ENCODE peak calls at places on chromosomes 13 and 19, in ten cellular contexts. S is thoracic aorta, H is endodermal cell, B is pancreas, F is body of pancreas, N is fibroblast of lung, E is BE2C, U is uterus, X is small intestine, T is psoas muscle. A is an unnamed sample. For H3K4me1 and H3K27me3, the result is how much of the 10 kb centered on the place peaks cover.

GRCh38 chr19:32676186-32676894 is 692 bp downstream of the RGS9BP start:
- DNase-seq in S (no peak), H (peak), B (peak), F (peak), N (no peak), E (no peak), U (peak), X (peak), T (peak), A (no peak)

GRCh38 chr19:33410915-33411401 is 37.4 kb downstream of the CEBPG start:
- DNase-seq in S (no peak), H (no peak), B (no peak), F (no peak), N (no peak), E (peak), U (no peak), X (no peak), T (no peak), A (no peak)

GRCh38 chr19:32018014-32018413 is 327.4 kb upstream of the ZNF507 start:
- DNase-seq in S (no peak), H (no peak), B (no peak), F (no peak), N (peak), E (no peak), U (peak), X (peak), T (no peak), A (no peak)

GRCh38 chr13:76927955-76928354 is 20.4 kb upstream of the ACOD1 start:
- DNase-seq in S (no peak), H (no peak), B (no peak), F (no peak), N (no peak), E (no peak), U (no peak), X (no peak), T (no peak), A (no peak)

GRCh38 chr19:50039968-50040367 is 14.2 kb downstream of the ZNF473 start:
- DNase-seq in S (no peak), H (no peak), B (no peak), F (no peak), N (no peak), E (no peak), U (no peak), X (peak), T (no peak), A (no peak)

GRCh38 chr19:48950159-48950558 is 4.5 kb upstream of the BAX start:
- DNase-seq in S (no peak), H (no peak), B (no peak), F (no peak), N (no peak), E (no peak), U (no peak), X (no peak), T (no peak), A (no peak)

GRCh38 chr13:48595330-48596127 is 58.2 kb upstream of the CYSLTR2 start:
- DNase-seq in S (no peak), H (peak), B (peak), F (peak), N (peak), E (peak), U (peak), X (peak), T (no peak), A (peak)

GRCh38 chr13:113976711-113977684 is 3.1 kb upstream of the C13orf46 start:
- DNase-seq in S (peak), H (no peak), B (no peak), F (peak), N (peak), E (peak), U (peak), X (no peak), T (peak), A (no peak)

GRCh38 chr13:71513414-71514063 is 353.5 kb downstream of the DACH1 start:
- DNase-seq in S (no peak), H (no peak), B (no peak), F (no peak), N (no peak), E (peak), U (no peak), X (peak), T (no peak), A (no peak)

GRCh38 chr13:50387124-50387581 is 371.9 kb downstream of the KCNRG start:
- DNase-seq in S (no peak), H (peak), B (peak), F (peak), N (peak), E (peak), U (peak), X (peak), T (peak), A (peak)

GRCh38 chr19:19268453-19269385 is 4.4 kb downstream of the TM6SF2 start:
- DNase-seq in S (no peak), H (no peak), B (no peak), F (no peak), N (no peak), E (no peak), U (no peak), X (no peak), T (no peak), A (no peak)

GRCh38 chr13:103354189-103354588 is 288.0 kb upstream of the SLC10A2 start:
- DNase-seq in S (no peak), H (no peak), B (no peak), F (no peak), N (peak), E (peak), U (no peak), X (no peak), T (no peak), A (no peak)

GRCh38 chr13:110506859-110507566 is 54.5 kb downstream of the RAB20 start:
- DNase-seq in S (no peak), H (no peak), B (peak), F (peak), N (peak), E (no peak), U (peak), X (peak), T (peak), A (no peak)

GRCh38 chr19:18931316-18932162 is 9.5 kb downstream of the HOMER3 start:
- DNase-seq in S (no peak), H (no peak), B (no peak), F (no peak), N (no peak), E (no peak), U (no peak), X (no peak), T (no peak), A (no peak)

GRCh38 chr19:2441096-2441752 is 13.8 kb upstream of the TIMM13 start:
- DNase-seq in S (no peak), H (no peak), B (no peak), F (no peak), N (no peak), E (no peak), U (no peak), X (no peak), T (no peak), A (no peak)

GRCh38 chr19:33339016-33339749 is 34.3 kb upstream of the CEBPG start:
- DNase-seq in S (no peak), H (no peak), B (no peak), F (no peak), N (no peak), E (no peak), U (no peak), X (no peak), T (no peak), A (no peak)

GRCh38 chr13:91946498-91947070 is 548.2 kb downstream of the GPC5 start:
- DNase-seq in S (no peak), H (no peak), B (no peak), F (no peak), N (peak), E (peak), U (no peak), X (no peak), T (no peak), A (no peak)

GRCh38 chr13:40259899-40260298 is 406.5 kb downstream of the FOXO1 start:
- DNase-seq in S (no peak), H (no peak), B (no peak), F (no peak), N (peak), E (no peak), U (no peak), X (no peak), T (no peak), A (no peak)

GRCh38 chr19:45781282-45782161 is 768 bp downstream of the DMPK start:
- DNase-seq in S (no peak), H (no peak), B (peak), F (peak), N (no peak), E (peak), U (no peak), X (peak), T (peak), A (no peak)
- H3K4me3 ChIP-seq in S (peak), H (no peak), B (peak), F (peak), N (peak), E (no peak), U (peak), X (no peak), T (peak), A (no peak)

DNA sequence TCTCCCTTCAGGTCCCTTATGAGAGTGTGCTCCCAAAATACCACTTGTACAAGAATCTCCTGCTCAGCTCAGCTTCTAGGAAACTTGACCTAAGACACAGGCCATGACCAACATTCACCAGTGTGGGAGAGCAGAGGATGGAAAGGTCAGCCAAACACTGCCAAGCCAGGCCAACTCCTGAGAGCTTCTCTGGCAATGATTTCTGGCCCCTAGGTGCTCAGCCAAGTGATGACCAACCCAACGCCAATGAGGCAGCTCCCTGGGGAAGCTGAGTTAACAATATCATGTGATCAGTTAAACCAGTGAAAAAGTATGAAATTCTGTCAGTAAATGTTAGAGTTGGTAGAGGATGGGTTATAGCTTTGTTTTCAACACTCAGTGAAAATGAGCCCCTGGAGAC is 49.1 kb upstream of the FLT1 start:
- DNase-seq in S (no peak), H (no peak), B (no peak), F (no peak), N (no peak), E (no peak), U (no peak), X (no peak), T (no peak), A (no peak)
- H3K4me1 ChIP-seq in S (under half), H (under half), B (under half), F (under half), N (under half), E (under half), U (under half), X (under half), T (under half), A (under half)

GRCh38 chr19:35298561-35298972 is 6.6 kb downstream of the MAG start:
- DNase-seq in S (no peak), H (no peak), B (no peak), F (no peak), N (no peak), E (no peak), U (no peak), X (no peak), T (no peak), A (no peak)
- H3K27me3 ChIP-seq in S (under half), H (under half), B (under half), F (under half), N (under half), E (under half), U (under half), X (under half), T (under half), A (under half)

GRCh38 chr13:27374650-27375049 is 49.8 kb upstream of the GTF3A start:
- DNase-seq in S (peak), H (peak), B (peak), F (peak), N (peak), E (peak), U (peak), X (peak), T (peak), A (peak)
- H3K4me3 ChIP-seq in S (no peak), H (no peak), B (peak), F (no peak), N (no peak), E (no peak), U (no peak), X (no peak), T (no peak), A (no peak)

GRCh38 chr13:21016487-21016886 is 44.9 kb downstream of the LATS2 start:
- DNase-seq in S (no peak), H (no peak), B (no peak), F (no peak), N (no peak), E (no peak), U (no peak), X (no peak), T (no peak), A (no peak)

GRCh38 chr13:21015284-21015683 is 46.1 kb downstream of the LATS2 start:
- DNase-seq in S (no peak), H (no peak), B (no peak), F (no peak), N (peak), E (no peak), U (no peak), X (no peak), T (no peak), A (no peak)

GRCh38 chr13:21020176-21020575 is 41.2 kb downstream of the LATS2 start:
- DNase-seq in S (no peak), H (peak), B (no peak), F (no peak), N (no peak), E (no peak), U (no peak), X (no peak), T (no peak), A (no peak)

GRCh38 chr13:21020581-21020980 is 40.8 kb downstream of the LATS2 start:
- DNase-seq in S (no peak), H (peak), B (no peak), F (no peak), N (no peak), E (no peak), U (no peak), X (no peak), T (no peak), A (no peak)

DNA sequence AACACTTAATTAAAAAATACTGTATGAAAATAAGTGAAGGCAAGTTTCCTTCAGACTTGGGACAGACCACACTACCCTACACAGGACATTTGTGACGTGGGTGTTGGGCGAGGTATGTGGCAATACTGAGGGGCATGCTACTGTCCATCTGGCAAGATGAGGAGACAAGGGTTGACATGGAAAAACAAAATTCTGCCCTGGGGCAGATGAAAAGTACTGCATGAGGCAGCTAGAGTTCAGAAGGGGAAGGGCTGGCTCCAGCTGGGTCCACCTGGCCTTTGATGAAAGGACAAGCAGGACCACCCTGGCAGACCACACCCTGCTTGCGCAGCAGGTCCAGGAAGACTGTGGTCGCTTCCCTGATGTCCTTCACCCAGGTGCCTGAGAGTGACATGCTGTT is 43.2 kb downstream of the LATS2 start:
- DNase-seq in S (no peak), H (peak), B (no peak), F (no peak), N (no peak), E (no peak), U (no peak), X (no peak), T (no peak), A (no peak)
- H3K4me1 ChIP-seq in S (half or more), H (under half), B (under half), F (half or more), N (under half), E (under half), U (under half), X (under half), T (half or more), A (under half)

GRCh38 chr13:28097503-28097902 is 2.9 kb downstream of the FLT3 start:
- DNase-seq in S (no peak), H (no peak), B (no peak), F (no peak), N (no peak), E (no peak), U (no peak), X (no peak), T (no peak), A (no peak)
- H3K27me3 ChIP-seq in S (under half), H (half or more), B (under half), F (under half), N (under half), E (half or more), U (under half), X (under half), T (under half), A (under half)